ENCODE peak calls at places on chromosomes 3 and 15, in seven cellular contexts. I, Y, O, N, E, L and T are unnamed samples.

GRCh38 chr15:49622561-49622960 is 1.7 kb downstream of the DTWD1 start:
- DNase-seq in I (no peak), Y (no peak), O (no peak), N (no peak), E (no peak), L (no peak), T (peak)

GRCh38 chr15:39501366-39501765 is 79.5 kb upstream of the THBS1 start:
- DNase-seq in I (no peak), Y (no peak), O (no peak), N (no peak), E (no peak), L (no peak), T (no peak)

GRCh38 chr15:94056314-94056713 is 175.0 kb upstream of the MCTP2 start:
- DNase-seq in I (no peak), Y (no peak), O (no peak), N (no peak), E (no peak), L (no peak), T (no peak)

GRCh38 chr3:48501196-48501595 is 2.8 kb downstream of the SHISA5 start:
- DNase-seq in I (no peak), Y (no peak), O (no peak), N (no peak), E (no peak), L (peak), T (no peak)

GRCh38 chr15:33135355-33135781 is 59.1 kb downstream of the FMN1 start:
- DNase-seq in I (no peak), Y (no peak), O (no peak), N (no peak), E (no peak), L (no peak), T (no peak)

GRCh38 chr15:67097893-67098740 is 32.7 kb downstream of the SMAD3 start:
- DNase-seq in I (no peak), Y (peak), O (no peak), N (no peak), E (peak), L (no peak), T (no peak)

GRCh38 chr15:89556413-89557262 is 18.6 kb upstream of the TICRR start:
- DNase-seq in I (no peak), Y (peak), O (no peak), N (peak), E (no peak), L (no peak), T (peak)

GRCh38 chr15:75817151-75817935 is 25.9 kb upstream of the UBE2Q2 start:
- DNase-seq in I (no peak), Y (no peak), O (no peak), N (no peak), E (no peak), L (no peak), T (no peak)

GRCh38 chr3:100264242-100264641 is 3.5 kb downstream of the TBC1D23 start:
- DNase-seq in I (no peak), Y (no peak), O (no peak), N (no peak), E (no peak), L (no peak), T (no peak)

GRCh38 chr3:77323616-77324015 is 283.7 kb downstream of the ROBO2 start:
- DNase-seq in I (no peak), Y (no peak), O (no peak), N (no peak), E (no peak), L (no peak), T (no peak)

GRCh38 chr3:184525337-184526157 is 36.0 kb upstream of the EPHB3 start:
- DNase-seq in I (no peak), Y (no peak), O (no peak), N (no peak), E (no peak), L (peak), T (peak)

GRCh38 chr3:14898929-14899328 is 48.5 kb upstream of the NR2C2 start:
- DNase-seq in I (no peak), Y (no peak), O (no peak), N (no peak), E (no peak), L (no peak), T (no peak)

GRCh38 chr3:19052874-19053273 is 95.4 kb upstream of the KCNH8 start:
- DNase-seq in I (no peak), Y (no peak), O (no peak), N (no peak), E (no peak), L (no peak), T (no peak)

GRCh38 chr3:127786358-127787070 is 35.8 kb downstream of the MGLL start:
- DNase-seq in I (no peak), Y (peak), O (no peak), N (no peak), E (peak), L (peak), T (no peak)

GRCh38 chr15:67879440-67880129 is 39.7 kb upstream of the RNU6-1 start:
- DNase-seq in I (no peak), Y (no peak), O (no peak), N (no peak), E (no peak), L (no peak), T (no peak)

GRCh38 chr3:186021673-186022362 is 84.0 kb upstream of the TRA2B start:
- DNase-seq in I (no peak), Y (no peak), O (no peak), N (no peak), E (no peak), L (no peak), T (no peak)

GRCh38 chr3:56356820-56357219 is 111.4 kb downstream of the ERC2 start:
- DNase-seq in I (no peak), Y (no peak), O (no peak), N (no peak), E (no peak), L (no peak), T (no peak)

GRCh38 chr3:66989860-66990696 is 8.0 kb upstream of the KBTBD8 start:
- DNase-seq in I (peak), Y (no peak), O (no peak), N (peak), E (no peak), L (no peak), T (peak)

GRCh38 chr3:132787616-132788015 is 65.4 kb upstream of the NPHP3 start:
- DNase-seq in I (no peak), Y (no peak), O (no peak), N (no peak), E (no peak), L (no peak), T (no peak)

GRCh38 chr15:71658036-71658435 is 152.3 kb upstream of the NR2E3 start:
- DNase-seq in I (no peak), Y (no peak), O (no peak), N (no peak), E (no peak), L (no peak), T (no peak)

GRCh38 chr15:29072444-29072843 is 186.7 kb downstream of the APBA2 start:
- DNase-seq in I (no peak), Y (no peak), O (no peak), N (no peak), E (peak), L (no peak), T (no peak)

GRCh38 chr3:39275052-39275451 is 4.8 kb downstream of the CX3CR1 start:
- DNase-seq in I (no peak), Y (no peak), O (no peak), N (no peak), E (no peak), L (no peak), T (no peak)

GRCh38 chr15:67080900-67081431 is 15.6 kb downstream of the SMAD3 start:
- DNase-seq in I (peak), Y (no peak), O (no peak), N (no peak), E (no peak), L (peak), T (no peak)

GRCh38 chr3:45123841-45124269 is 22.3 kb downstream of the CDCP1 start:
- DNase-seq in I (no peak), Y (no peak), O (no peak), N (peak), E (no peak), L (no peak), T (no peak)

GRCh38 chr3:125075738-125076137 is 19.9 kb upstream of the HEG1 start:
- DNase-seq in I (no peak), Y (no peak), O (no peak), N (no peak), E (no peak), L (no peak), T (peak)

GRCh38 chr3:2741520-2741919 is 368.7 kb downstream of the IL5RA start:
- DNase-seq in I (no peak), Y (no peak), O (no peak), N (no peak), E (no peak), L (no peak), T (no peak)

GRCh38 chr15:25062551-25063430 is 108.0 kb downstream of the SNRPN start:
- DNase-seq in I (no peak), Y (no peak), O (peak), N (no peak), E (no peak), L (peak), T (no peak)

GRCh38 chr3:174295336-174295735 is 563.8 kb upstream of the NAALADL2 start:
- DNase-seq in I (no peak), Y (no peak), O (no peak), N (no peak), E (no peak), L (no peak), T (no peak)

GRCh38 chr3:16399473-16399872 is 114.0 kb downstream of the RFTN1 start:
- DNase-seq in I (no peak), Y (no peak), O (no peak), N (no peak), E (no peak), L (no peak), T (peak)

GRCh38 chr15:63462053-63462452 is 42.3 kb upstream of the USP3 start:
- DNase-seq in I (no peak), Y (no peak), O (no peak), N (no peak), E (no peak), L (no peak), T (no peak)
- TF ChIP-seq POLR2AphosphoS5 in I (no peak), Y (peak), O (no peak), N (no peak), E (peak), L (no peak), T (no peak)

GRCh38 chr3:187719628-187720336 is 17.4 kb upstream of the RTP2 start:
- DNase-seq in I (no peak), Y (no peak), O (no peak), N (no peak), E (no peak), L (no peak), T (no peak)
- TF ChIP-seq POLR2AphosphoS5 in I (no peak), Y (no peak), O (no peak), N (no peak), E (no peak), L (no peak), T (no peak)

GRCh38 chr3:177674186-177674585 is 476.9 kb upstream of the TBL1XR1 start:
- DNase-seq in I (no peak), Y (no peak), O (no peak), N (no peak), E (no peak), L (no peak), T (no peak)

GRCh38 chr3:177673105-177673804 is 476.0 kb upstream of the TBL1XR1 start:
- DNase-seq in I (no peak), Y (no peak), O (no peak), N (no peak), E (no peak), L (no peak), T (no peak)

GRCh38 chr3:177676148-177676547 is 478.9 kb upstream of the TBL1XR1 start:
- DNase-seq in I (no peak), Y (no peak), O (no peak), N (no peak), E (no peak), L (no peak), T (no peak)

GRCh38 chr3:177676947-177677587 is 479.8 kb upstream of the TBL1XR1 start:
- DNase-seq in I (no peak), Y (peak), O (no peak), N (no peak), E (no peak), L (no peak), T (no peak)

GRCh38 chr3:177672252-177672911 is 475.1 kb upstream of the TBL1XR1 start:
- DNase-seq in I (no peak), Y (no peak), O (no peak), N (no peak), E (no peak), L (no peak), T (no peak)
- TF ChIP-seq POLR2AphosphoS5 in I (no peak), Y (no peak), O (no peak), N (no peak), E (no peak), L (no peak), T (no peak)

GRCh38 chr15:73956276-73957086 is 30.2 kb downstream of the LOXL1 start:
- DNase-seq in I (no peak), Y (no peak), O (peak), N (peak), E (peak), L (peak), T (no peak)
- TF ChIP-seq POLR2AphosphoS5 in I (no peak), Y (no peak), O (no peak), N (peak), E (no peak), L (peak), T (no peak)

GRCh38 chr3:32132706-32133105 is 26.3 kb downstream of the GPD1L start:
- DNase-seq in I (no peak), Y (no peak), O (no peak), N (no peak), E (no peak), L (no peak), T (no peak)
- TF ChIP-seq POLR2AphosphoS5 in I (no peak), Y (no peak), O (no peak), N (no peak), E (no peak), L (no peak), T (no peak)

GRCh38 chr3:187265461-187265955 is 26.0 kb downstream of the MASP1 start:
- DNase-seq in I (no peak), Y (no peak), O (no peak), N (no peak), E (no peak), L (no peak), T (no peak)
- TF ChIP-seq POLR2AphosphoS5 in I (no peak), Y (no peak), O (no peak), N (no peak), E (no peak), L (no peak), T (no peak)

GRCh38 chr3:72163809-72164634 is 379.1 kb upstream of the PROK2 start:
- DNase-seq in I (peak), Y (peak), O (no peak), N (no peak), E (no peak), L (peak), T (no peak)
- TF ChIP-seq POLR2AphosphoS5 in I (peak), Y (no peak), O (no peak), N (no peak), E (no peak), L (peak), T (no peak)